ENCODE peak calls at places on chromosomes 1 and 21, in five cellular contexts. I is GM12878, S is K562, Z is SK-N-SH, E is HepG2. L is an unnamed sample.

GRCh38 chr1:77513839-77514763 is 168.4 kb downstream of the ZZZ3 start:
- DNase-seq in Z (no peak), I (no peak), S (no peak), E (no peak), L (no peak)

GRCh38 chr21:30491963-30492428 is at the start of gene KRTAP19-3:
- DNase-seq in E (no peak), S (no peak), Z (no peak), I (no peak), L (no peak)

GRCh38 chr1:237562247-237562823 is 328.4 kb downstream of the ZP4 start:
- DNase-seq in Z (peak), I (peak), E (peak), S (peak), L (peak)

GRCh38 chr1:185551008-185551407 is 183.2 kb upstream of the HMCN1 start:
- DNase-seq in S (no peak), Z (no peak), E (no peak), I (no peak), L (peak)

GRCh38 chr1:44613932-44614331 is 60.3 kb downstream of the TMEM53 start:
- DNase-seq in S (no peak), Z (no peak), I (no peak), E (no peak), L (no peak)

GRCh38 chr1:223048026-223048425 is 95.0 kb downstream of the TLR5 start:
- DNase-seq in Z (no peak), E (no peak), S (no peak), I (no peak), L (no peak)

GRCh38 chr1:229984992-229985985 is 81.7 kb upstream of the GALNT2 start:
- DNase-seq in I (no peak), Z (no peak), S (no peak), E (no peak), L (no peak)

GRCh38 chr1:55010887-55011217 is 12.1 kb downstream of the BSND start:
- DNase-seq in I (no peak), E (no peak), S (no peak), Z (no peak), L (no peak)

GRCh38 chr1:101028466-101028865 is 2.9 kb upstream of the DPH5 start:
- DNase-seq in Z (no peak), I (no peak), E (no peak), S (no peak), L (no peak)

GRCh38 chr1:240111558-240111957 is 19.9 kb downstream of the FMN2 start:
- DNase-seq in E (no peak), I (no peak), Z (no peak), S (no peak), L (no peak)

GRCh38 chr1:157966034-157966671 is 27.3 kb upstream of the KIRREL1 start:
- DNase-seq in E (peak), Z (no peak), I (no peak), S (no peak), L (no peak)
- TF ChIP-seq GABPA in E (no peak), Z (no peak), I (no peak), S (no peak), L (no peak)

GRCh38 chr1:2289607-2290006 is 61.5 kb downstream of the SKI start:
- DNase-seq in Z (no peak), S (no peak), E (no peak), I (no peak), L (no peak)
- TF ChIP-seq REST in Z (no peak), S (no peak), E (no peak), I (no peak), L (no peak)

DNA sequence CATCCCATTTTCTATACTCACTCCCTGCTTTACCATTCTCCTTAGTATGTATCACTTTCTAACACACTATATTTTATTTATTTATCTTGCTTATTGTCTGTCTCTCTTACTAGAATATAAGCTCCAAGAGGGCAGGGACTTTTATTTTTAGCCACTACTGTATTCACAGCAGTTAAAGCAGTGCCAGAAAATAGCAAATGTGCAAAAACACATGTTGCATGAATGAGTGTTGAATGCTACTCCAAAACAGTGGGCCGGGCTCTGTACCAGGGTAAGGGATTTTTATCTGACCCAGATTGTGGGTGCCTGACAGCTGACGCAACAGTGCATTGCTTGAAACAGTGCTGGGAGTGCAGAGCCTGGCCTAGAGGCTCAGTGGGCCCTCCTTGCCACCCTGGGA is 24.7 kb downstream of the COL16A1 start:
- DNase-seq in Z (no peak), E (no peak), S (no peak), I (no peak), L (no peak)
- TF ChIP-seq GABPA in Z (no peak), E (no peak), S (no peak), I (no peak), L (no peak)

GRCh38 chr21:42003051-42003461 is 7.1 kb downstream of the ZBTB21 start:
- DNase-seq in E (no peak), S (no peak), I (no peak), Z (no peak), L (no peak)

GRCh38 chr21:42000908-42001307 is 9.3 kb downstream of the ZBTB21 start:
- DNase-seq in S (no peak), E (no peak), Z (no peak), I (no peak), L (no peak)

GRCh38 chr21:42001781-42002180 is 8.4 kb downstream of the ZBTB21 start:
- DNase-seq in E (no peak), Z (no peak), I (no peak), S (no peak), L (no peak)

GRCh38 chr21:42004406-42005199 is 5.6 kb downstream of the ZBTB21 start:
- DNase-seq in S (peak), E (no peak), Z (no peak), I (no peak), L (no peak)

DNA sequence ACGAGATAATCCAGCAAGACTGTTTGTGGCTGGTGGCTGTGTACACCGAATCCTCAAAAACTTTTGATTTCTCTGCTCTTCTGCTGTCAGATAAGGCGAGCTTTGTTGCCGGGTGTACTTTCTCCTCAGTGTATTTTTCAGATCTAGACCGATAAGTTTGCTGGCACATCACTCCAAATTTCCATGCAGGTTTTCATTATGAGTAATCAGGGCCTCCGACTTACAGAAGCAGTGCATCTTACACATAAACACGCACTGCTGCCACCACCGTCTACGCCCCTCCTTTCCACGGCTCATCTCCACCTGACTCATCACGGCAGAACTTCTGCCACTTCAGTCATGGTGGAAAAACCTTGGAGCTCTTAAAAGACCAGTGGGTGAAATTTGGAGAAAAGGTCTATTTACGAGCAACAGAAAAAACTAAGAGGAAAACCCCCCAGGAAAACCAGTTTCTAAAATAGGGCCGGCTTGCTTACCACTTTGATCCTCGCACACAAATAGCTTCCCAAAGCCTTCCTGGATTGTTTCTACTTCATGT is 7.7 kb downstream of the ZBTB21 start:
- DNase-seq in I (peak), Z (no peak), S (no peak), E (no peak), L (no peak)
- TF ChIP-seq REST in I (no peak), Z (no peak), S (no peak), E (no peak), L (no peak)

GRCh38 chr1:36175137-36176095 is 19.5 kb downstream of the MAP7D1 start:
- DNase-seq in E (no peak), S (no peak), Z (no peak), I (no peak), L (no peak)
- TF ChIP-seq GABPA in E (no peak), S (no peak), Z (no peak), I (no peak), L (no peak)

GRCh38 chr1:103230061-103230460 is 121.7 kb upstream of the COL11A1 start:
- DNase-seq in I (no peak), E (no peak), Z (no peak), S (no peak), L (no peak)
- TF ChIP-seq REST in I (no peak), E (no peak), Z (no peak), S (no peak), L (no peak)

GRCh38 chr1:6585081-6585722 is 5.4 kb downstream of the ZBTB48 start:
- DNase-seq in S (peak), E (no peak), I (no peak), Z (peak), L (peak)
- TF ChIP-seq GABPA in S (no peak), E (no peak), I (no peak), Z (no peak), L (no peak)

GRCh38 chr1:214461305-214461704 is 90.1 kb downstream of the PTPN14 start:
- DNase-seq in E (no peak), S (no peak), Z (no peak), I (no peak), L (no peak)
- TF ChIP-seq REST in E (no peak), S (no peak), Z (no peak), I (no peak), L (no peak)

GRCh38 chr1:26287033-26287711 is 7.3 kb downstream of the SH3BGRL3 start:
- DNase-seq in E (no peak), S (peak), Z (no peak), I (no peak), L (peak)
- TF ChIP-seq GABPA in E (no peak), S (peak), Z (no peak), I (no peak), L (no peak)

L was measured in HL-60.